ENCODE peak calls at places on chromosomes 16 and 17, in four cellular contexts. One of them, this sample, is unnamed.

GRCh38 chr17:77907497-77908120 is 50.9 kb upstream of the TNRC6C start:
- DNase-seq in right lobe of liver: no peak
- DNase-seq in pancreas: no peak
- DNase-seq in cardiac muscle cell: no peak
- DNase-seq in this sample: no peak

GRCh38 chr16:64738321-64738960 is 383.4 kb downstream of the CDH11 start:
- DNase-seq in right lobe of liver: no peak
- DNase-seq in cardiac muscle cell: peak; percentile 75
- DNase-seq in pancreas: no peak
- DNase-seq in this sample: no peak

GRCh38 chr16:31202402-31203385 is at the start of gene PYCARD:
- DNase-seq in cardiac muscle cell: peak; percentile 63
- DNase-seq in right lobe of liver: peak; percentile 73
- DNase-seq in pancreas: peak; percentile 48
- DNase-seq in this sample: peak; percentile 32

GRCh38 chr16:500699-501098 is 26.8 kb upstream of the CAPN15 start:
- DNase-seq in cardiac muscle cell: no peak
- DNase-seq in right lobe of liver: no peak
- DNase-seq in pancreas: no peak
- DNase-seq in this sample: no peak

GRCh38 chr17:76725580-76726230 is 701 bp downstream of the JMJD6 start:
- DNase-seq in right lobe of liver: peak; percentile 86
- DNase-seq in cardiac muscle cell: peak; percentile 60
- DNase-seq in pancreas: peak; percentile 88
- DNase-seq in this sample: peak; percentile 54

GRCh38 chr17:41486809-41487530 is 2.7 kb downstream of the KRT36 start:
- DNase-seq in right lobe of liver: no peak
- DNase-seq in pancreas: peak; percentile 56
- DNase-seq in cardiac muscle cell: no peak
- DNase-seq in this sample: no peak

GRCh38 chr16:46743232-46743719 is 4.9 kb downstream of the MYLK3 start:
- DNase-seq in right lobe of liver: no peak
- DNase-seq in cardiac muscle cell: peak; percentile 82
- DNase-seq in pancreas: no peak
- DNase-seq in this sample: peak; percentile 28

GRCh38 chr17:2063306-2064146 is 8.6 kb downstream of the HIC1 start:
- DNase-seq in pancreas: no peak
- DNase-seq in right lobe of liver: no peak
- DNase-seq in cardiac muscle cell: peak; percentile 86
- DNase-seq in this sample: no peak

GRCh38 chr16:48507346-48507745 is 102.6 kb downstream of the N4BP1 start:
- DNase-seq in pancreas: no peak
- DNase-seq in cardiac muscle cell: no peak
- DNase-seq in right lobe of liver: no peak
- DNase-seq in this sample: no peak

GRCh38 chr17:21027031-21027430 is 15.8 kb downstream of the USP22 start:
- DNase-seq in cardiac muscle cell: no peak
- DNase-seq in pancreas: no peak
- DNase-seq in right lobe of liver: no peak
- DNase-seq in this sample: no peak

GRCh38 chr17:30922235-30922993 is 669 bp downstream of the ADAP2 start:
- DNase-seq in pancreas: peak; percentile 41
- DNase-seq in cardiac muscle cell: no peak
- DNase-seq in right lobe of liver: peak; percentile 52
- DNase-seq in this sample: no peak
- H3K27ac ChIP-seq in pancreas: peak overlapping the region; percentile 22
- H3K27ac ChIP-seq in cardiac muscle cell: no peak overlapping the region
- H3K27ac ChIP-seq in right lobe of liver: peak overlapping the region; percentile 51
- H3K27ac ChIP-seq in this sample: peak overlapping the region; percentile 63

GRCh38 chr16:68360971-68361370 is 50.2 kb downstream of the PRMT7 start:
- DNase-seq in cardiac muscle cell: no peak
- DNase-seq in pancreas: no peak
- DNase-seq in right lobe of liver: no peak
- DNase-seq in this sample: no peak

GRCh38 chr16:68361485-68361884 is 50.7 kb downstream of the PRMT7 start:
- DNase-seq in right lobe of liver: no peak
- DNase-seq in pancreas: no peak
- DNase-seq in cardiac muscle cell: peak; percentile 18
- DNase-seq in this sample: no peak

GRCh38 chr16:68359398-68360191 is 48.8 kb downstream of the PRMT7 start:
- DNase-seq in right lobe of liver: no peak
- DNase-seq in pancreas: no peak
- DNase-seq in cardiac muscle cell: no peak
- DNase-seq in this sample: no peak

GRCh38 chr16:68358951-68359350 is 48.1 kb downstream of the PRMT7 start:
- DNase-seq in right lobe of liver: no peak
- DNase-seq in cardiac muscle cell: no peak
- DNase-seq in pancreas: no peak
- DNase-seq in this sample: no peak

GRCh38 chr16:68360547-68360946 is 49.7 kb downstream of the PRMT7 start:
- DNase-seq in pancreas: no peak
- DNase-seq in cardiac muscle cell: no peak
- DNase-seq in right lobe of liver: no peak
- DNase-seq in this sample: no peak
- H3K4me3 ChIP-seq in pancreas: no peak overlapping the region
- H3K4me3 ChIP-seq in cardiac muscle cell: no peak overlapping the region
- H3K4me3 ChIP-seq in right lobe of liver: no peak overlapping the region
- H3K4me3 ChIP-seq in this sample: no peak overlapping the region

GRCh38 chr16:23676924-23677480 is 1.7 kb upstream of the PLK1 start:
- DNase-seq in cardiac muscle cell: no peak
- DNase-seq in pancreas: no peak
- DNase-seq in right lobe of liver: no peak
- DNase-seq in this sample: no peak

GRCh38 chr16:23678430-23679273 is at the start of gene PLK1:
- DNase-seq in cardiac muscle cell: peak; percentile 87
- DNase-seq in right lobe of liver: peak; percentile 86
- DNase-seq in pancreas: peak; percentile 58
- DNase-seq in this sample: peak; percentile 41

GRCh38 chr16:23682181-23682580 is 3.5 kb downstream of the PLK1 start:
- DNase-seq in pancreas: no peak
- DNase-seq in right lobe of liver: no peak
- DNase-seq in cardiac muscle cell: peak; percentile 79
- DNase-seq in this sample: no peak

GRCh38 chr16:23679986-23680336 is 1.3 kb downstream of the PLK1 start:
- DNase-seq in pancreas: no peak
- DNase-seq in cardiac muscle cell: no peak
- DNase-seq in right lobe of liver: no peak
- DNase-seq in this sample: no peak

GRCh38 chr16:23679274-23679985 is 741 bp downstream of the PLK1 start:
- DNase-seq in right lobe of liver: no peak
- DNase-seq in pancreas: no peak
- DNase-seq in cardiac muscle cell: peak; percentile 54
- DNase-seq in this sample: no peak
- H3K27ac ChIP-seq in right lobe of liver: no peak overlapping the region
- H3K27ac ChIP-seq in pancreas: no peak overlapping the region
- H3K27ac ChIP-seq in cardiac muscle cell: peak overlapping the region; percentile 10
- H3K27ac ChIP-seq in this sample: no peak overlapping the region

GRCh38 chr16:71229344-71229743 is 1.2 kb downstream of the HYDIN start:
- DNase-seq in pancreas: no peak
- DNase-seq in right lobe of liver: no peak
- DNase-seq in cardiac muscle cell: no peak
- DNase-seq in this sample: no peak

GRCh38 chr16:71226229-71227141 is 4.0 kb downstream of the HYDIN start:
- DNase-seq in right lobe of liver: no peak
- DNase-seq in cardiac muscle cell: no peak
- DNase-seq in pancreas: no peak
- DNase-seq in this sample: no peak

GRCh38 chr16:71225145-71225544 is 5.4 kb downstream of the HYDIN start:
- DNase-seq in pancreas: no peak
- DNase-seq in right lobe of liver: no peak
- DNase-seq in cardiac muscle cell: no peak
- DNase-seq in this sample: no peak

GRCh38 chr16:71230122-71230845 is at the start of gene HYDIN:
- DNase-seq in cardiac muscle cell: peak; percentile 59
- DNase-seq in pancreas: peak; percentile 88
- DNase-seq in right lobe of liver: peak; percentile 63
- DNase-seq in this sample: no peak
- H3K4me3 ChIP-seq in cardiac muscle cell: peak within 1 kb of the TSS; percentile 35
- H3K4me3 ChIP-seq in pancreas: no peak within 1 kb of the TSS
- H3K4me3 ChIP-seq in right lobe of liver: no peak within 1 kb of the TSS
- H3K4me3 ChIP-seq in this sample: no peak within 1 kb of the TSS

GRCh38 chr17:49618112-49618611 is 42.5 kb downstream of the NXPH3 start:
- DNase-seq in pancreas: no peak
- DNase-seq in right lobe of liver: no peak
- DNase-seq in cardiac muscle cell: no peak
- DNase-seq in this sample: no peak

GRCh38 chr17:49616086-49616485 is 40.4 kb downstream of the NXPH3 start:
- DNase-seq in cardiac muscle cell: peak; percentile 15
- DNase-seq in pancreas: no peak
- DNase-seq in right lobe of liver: no peak
- DNase-seq in this sample: no peak

GRCh38 chr17:49612721-49613120 is 37.0 kb downstream of the NXPH3 start:
- DNase-seq in right lobe of liver: no peak
- DNase-seq in pancreas: no peak
- DNase-seq in cardiac muscle cell: no peak
- DNase-seq in this sample: no peak

GRCh38 chr17:49621420-49621819 is 45.7 kb downstream of the NXPH3 start:
- DNase-seq in right lobe of liver: no peak
- DNase-seq in pancreas: no peak
- DNase-seq in cardiac muscle cell: no peak
- DNase-seq in this sample: no peak

DNA sequence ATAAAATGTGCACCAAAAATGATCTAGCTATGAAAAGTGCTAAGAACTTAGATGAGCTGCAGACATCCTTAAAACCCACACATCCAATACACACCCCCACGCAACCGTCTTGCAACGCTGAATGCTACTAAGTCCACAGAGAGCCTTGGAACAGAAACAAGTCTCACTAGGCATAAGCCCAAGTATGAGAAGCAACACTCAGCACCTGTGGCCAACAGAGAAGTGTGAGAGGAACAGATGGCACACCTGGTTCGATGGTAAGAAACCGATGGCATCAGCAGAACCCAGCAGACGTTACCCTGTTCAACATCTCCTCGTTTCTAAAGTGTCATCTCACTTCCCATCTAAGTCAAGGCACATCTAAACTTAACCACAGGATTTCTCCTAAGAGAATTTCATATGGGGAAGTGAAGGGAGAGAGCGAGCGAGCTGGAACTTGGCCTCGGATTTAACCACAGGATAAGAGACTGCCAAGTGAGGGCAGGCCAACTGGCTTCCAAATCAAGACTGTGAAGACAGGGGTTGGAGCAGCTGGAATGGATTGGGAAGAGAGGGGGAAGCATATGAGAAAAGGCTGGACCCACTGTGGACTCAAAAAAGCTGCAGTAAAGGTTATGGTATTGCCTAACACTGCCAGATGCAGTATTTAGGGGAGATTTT is 41.0 kb downstream of the NXPH3 start:
- DNase-seq in cardiac muscle cell: peak; percentile 98
- DNase-seq in right lobe of liver: no peak
- DNase-seq in pancreas: peak; percentile 39
- DNase-seq in this sample: peak; percentile 51
- H3K27ac ChIP-seq in cardiac muscle cell: peak overlapping the region; percentile 30
- H3K27ac ChIP-seq in right lobe of liver: no peak overlapping the region
- H3K27ac ChIP-seq in pancreas: peak overlapping the region; percentile 15
- H3K27ac ChIP-seq in this sample: peak overlapping the region; percentile 60

This sample was measured in tibial nerve.